ENCODE peak calls at places on chromosomes 3 and 15, in ten cellular contexts. One of them, this sample, is unnamed.

GRCh38 chr3:127799476-127800222 is 22.7 kb downstream of the MGLL start:
- DNase-seq in Peyer's patch: no peak
- DNase-seq in left ventricle myocardium superior: no peak
- DNase-seq in NCI-H1092 treated with DMSO at 0.1 percent for 48 hours: no peak
- DNase-seq in NCI-H510A treated with DMSO at 0.1 percent for 48 hours: no peak
- DNase-seq in stimulated activated CD8-positive, alpha-beta memory T cell treated with anti-CD3 and anti-CD28 coated beads, Interleukin-7, amount 100 ng/mL, for 48 hours: no peak
- DNase-seq in GM10248: no peak
- DNase-seq in stimulated activated CD4-positive, alpha-beta T cell treated with anti-CD3 and anti-CD28 coated beads, Interleukin-15, amount 100 ng/mL, for 24 hours: no peak
- DNase-seq in MM.1S: no peak
- DNase-seq in brain microvascular endothelial cell: peak
- DNase-seq in this sample: peak

GRCh38 chr15:40122239-40122638 is 13.6 kb upstream of the BMF start:
- DNase-seq in Peyer's patch: peak
- DNase-seq in left ventricle myocardium superior: no peak
- DNase-seq in NCI-H1092 treated with DMSO at 0.1 percent for 48 hours: no peak
- DNase-seq in NCI-H510A treated with DMSO at 0.1 percent for 48 hours: no peak
- DNase-seq in stimulated activated CD8-positive, alpha-beta memory T cell treated with anti-CD3 and anti-CD28 coated beads, Interleukin-7, amount 100 ng/mL, for 48 hours: no peak
- DNase-seq in GM10248: no peak
- DNase-seq in stimulated activated CD4-positive, alpha-beta T cell treated with anti-CD3 and anti-CD28 coated beads, Interleukin-15, amount 100 ng/mL, for 24 hours: no peak
- DNase-seq in MM.1S: no peak
- DNase-seq in brain microvascular endothelial cell: no peak
- DNase-seq in this sample: no peak

GRCh38 chr3:123116116-123116515 is 49.3 kb downstream of the PDIA5 start:
- DNase-seq in Peyer's patch: no peak
- DNase-seq in left ventricle myocardium superior: no peak
- DNase-seq in NCI-H1092 treated with DMSO at 0.1 percent for 48 hours: no peak
- DNase-seq in NCI-H510A treated with DMSO at 0.1 percent for 48 hours: no peak
- DNase-seq in stimulated activated CD8-positive, alpha-beta memory T cell treated with anti-CD3 and anti-CD28 coated beads, Interleukin-7, amount 100 ng/mL, for 48 hours: no peak
- DNase-seq in GM10248: no peak
- DNase-seq in stimulated activated CD4-positive, alpha-beta T cell treated with anti-CD3 and anti-CD28 coated beads, Interleukin-15, amount 100 ng/mL, for 24 hours: no peak
- DNase-seq in MM.1S: no peak
- DNase-seq in brain microvascular endothelial cell: no peak
- DNase-seq in this sample: no peak

GRCh38 chr3:52024765-52025452 is 29.2 kb upstream of the RPL29 start:
- DNase-seq in Peyer's patch: no peak
- DNase-seq in left ventricle myocardium superior: no peak
- DNase-seq in NCI-H1092 treated with DMSO at 0.1 percent for 48 hours: no peak
- DNase-seq in NCI-H510A treated with DMSO at 0.1 percent for 48 hours: no peak
- DNase-seq in stimulated activated CD8-positive, alpha-beta memory T cell treated with anti-CD3 and anti-CD28 coated beads, Interleukin-7, amount 100 ng/mL, for 48 hours: no peak
- DNase-seq in GM10248: no peak
- DNase-seq in stimulated activated CD4-positive, alpha-beta T cell treated with anti-CD3 and anti-CD28 coated beads, Interleukin-15, amount 100 ng/mL, for 24 hours: no peak
- DNase-seq in MM.1S: no peak
- DNase-seq in brain microvascular endothelial cell: no peak
- DNase-seq in this sample: no peak

GRCh38 chr3:150183619-150184425 is 213.1 kb upstream of the PFN2 start:
- DNase-seq in Peyer's patch: peak
- DNase-seq in left ventricle myocardium superior: peak
- DNase-seq in NCI-H1092 treated with DMSO at 0.1 percent for 48 hours: peak
- DNase-seq in NCI-H510A treated with DMSO at 0.1 percent for 48 hours: peak
- DNase-seq in stimulated activated CD8-positive, alpha-beta memory T cell treated with anti-CD3 and anti-CD28 coated beads, Interleukin-7, amount 100 ng/mL, for 48 hours: no peak
- DNase-seq in GM10248: peak
- DNase-seq in stimulated activated CD4-positive, alpha-beta T cell treated with anti-CD3 and anti-CD28 coated beads, Interleukin-15, amount 100 ng/mL, for 24 hours: peak
- DNase-seq in MM.1S: peak
- DNase-seq in brain microvascular endothelial cell: peak
- DNase-seq in this sample: peak

GRCh38 chr3:62159693-62160092 is 213.7 kb downstream of the FEZF2 start:
- DNase-seq in Peyer's patch: peak
- DNase-seq in left ventricle myocardium superior: peak
- DNase-seq in NCI-H1092 treated with DMSO at 0.1 percent for 48 hours: no peak
- DNase-seq in NCI-H510A treated with DMSO at 0.1 percent for 48 hours: no peak
- DNase-seq in stimulated activated CD8-positive, alpha-beta memory T cell treated with anti-CD3 and anti-CD28 coated beads, Interleukin-7, amount 100 ng/mL, for 48 hours: no peak
- DNase-seq in GM10248: no peak
- DNase-seq in stimulated activated CD4-positive, alpha-beta T cell treated with anti-CD3 and anti-CD28 coated beads, Interleukin-15, amount 100 ng/mL, for 24 hours: no peak
- DNase-seq in MM.1S: no peak
- DNase-seq in brain microvascular endothelial cell: peak
- DNase-seq in this sample: no peak

GRCh38 chr15:75672111-75672602 is 24.4 kb downstream of the SNX33 start:
- DNase-seq in Peyer's patch: no peak
- DNase-seq in left ventricle myocardium superior: no peak
- DNase-seq in NCI-H1092 treated with DMSO at 0.1 percent for 48 hours: no peak
- DNase-seq in NCI-H510A treated with DMSO at 0.1 percent for 48 hours: no peak
- DNase-seq in stimulated activated CD8-positive, alpha-beta memory T cell treated with anti-CD3 and anti-CD28 coated beads, Interleukin-7, amount 100 ng/mL, for 48 hours: no peak
- DNase-seq in GM10248: no peak
- DNase-seq in stimulated activated CD4-positive, alpha-beta T cell treated with anti-CD3 and anti-CD28 coated beads, Interleukin-15, amount 100 ng/mL, for 24 hours: no peak
- DNase-seq in MM.1S: no peak
- DNase-seq in brain microvascular endothelial cell: no peak
- DNase-seq in this sample: no peak

GRCh38 chr3:99854899-99855298 is 37.2 kb downstream of the CMSS1 start:
- DNase-seq in Peyer's patch: no peak
- DNase-seq in left ventricle myocardium superior: no peak
- DNase-seq in NCI-H1092 treated with DMSO at 0.1 percent for 48 hours: no peak
- DNase-seq in NCI-H510A treated with DMSO at 0.1 percent for 48 hours: no peak
- DNase-seq in stimulated activated CD8-positive, alpha-beta memory T cell treated with anti-CD3 and anti-CD28 coated beads, Interleukin-7, amount 100 ng/mL, for 48 hours: no peak
- DNase-seq in GM10248: no peak
- DNase-seq in stimulated activated CD4-positive, alpha-beta T cell treated with anti-CD3 and anti-CD28 coated beads, Interleukin-15, amount 100 ng/mL, for 24 hours: no peak
- DNase-seq in MM.1S: no peak
- DNase-seq in brain microvascular endothelial cell: no peak
- DNase-seq in this sample: no peak

GRCh38 chr15:57496946-57497944 is 94.5 kb upstream of the MYZAP start:
- DNase-seq in Peyer's patch: peak
- DNase-seq in left ventricle myocardium superior: peak
- DNase-seq in NCI-H1092 treated with DMSO at 0.1 percent for 48 hours: peak
- DNase-seq in NCI-H510A treated with DMSO at 0.1 percent for 48 hours: peak
- DNase-seq in stimulated activated CD8-positive, alpha-beta memory T cell treated with anti-CD3 and anti-CD28 coated beads, Interleukin-7, amount 100 ng/mL, for 48 hours: no peak
- DNase-seq in GM10248: no peak
- DNase-seq in stimulated activated CD4-positive, alpha-beta T cell treated with anti-CD3 and anti-CD28 coated beads, Interleukin-15, amount 100 ng/mL, for 24 hours: no peak
- DNase-seq in MM.1S: no peak
- DNase-seq in brain microvascular endothelial cell: no peak
- DNase-seq in this sample: no peak

GRCh38 chr3:143329567-143330164 is 210.1 kb downstream of the CHST2 start:
- DNase-seq in Peyer's patch: no peak
- DNase-seq in left ventricle myocardium superior: peak
- DNase-seq in NCI-H1092 treated with DMSO at 0.1 percent for 48 hours: no peak
- DNase-seq in NCI-H510A treated with DMSO at 0.1 percent for 48 hours: no peak
- DNase-seq in stimulated activated CD8-positive, alpha-beta memory T cell treated with anti-CD3 and anti-CD28 coated beads, Interleukin-7, amount 100 ng/mL, for 48 hours: no peak
- DNase-seq in GM10248: no peak
- DNase-seq in stimulated activated CD4-positive, alpha-beta T cell treated with anti-CD3 and anti-CD28 coated beads, Interleukin-15, amount 100 ng/mL, for 24 hours: no peak
- DNase-seq in MM.1S: no peak
- DNase-seq in brain microvascular endothelial cell: no peak
- DNase-seq in this sample: no peak

GRCh38 chr3:113719294-113719693 is 22.9 kb upstream of the USF3 start:
- DNase-seq in Peyer's patch: no peak
- DNase-seq in left ventricle myocardium superior: no peak
- DNase-seq in NCI-H1092 treated with DMSO at 0.1 percent for 48 hours: no peak
- DNase-seq in NCI-H510A treated with DMSO at 0.1 percent for 48 hours: no peak
- DNase-seq in stimulated activated CD8-positive, alpha-beta memory T cell treated with anti-CD3 and anti-CD28 coated beads, Interleukin-7, amount 100 ng/mL, for 48 hours: no peak
- DNase-seq in GM10248: no peak
- DNase-seq in stimulated activated CD4-positive, alpha-beta T cell treated with anti-CD3 and anti-CD28 coated beads, Interleukin-15, amount 100 ng/mL, for 24 hours: no peak
- DNase-seq in MM.1S: no peak
- DNase-seq in brain microvascular endothelial cell: no peak
- DNase-seq in this sample: no peak

GRCh38 chr3:24086597-24087369 is 141.7 kb downstream of the NR1D2 start:
- DNase-seq in Peyer's patch: no peak
- DNase-seq in left ventricle myocardium superior: no peak
- DNase-seq in NCI-H1092 treated with DMSO at 0.1 percent for 48 hours: peak
- DNase-seq in NCI-H510A treated with DMSO at 0.1 percent for 48 hours: peak
- DNase-seq in stimulated activated CD8-positive, alpha-beta memory T cell treated with anti-CD3 and anti-CD28 coated beads, Interleukin-7, amount 100 ng/mL, for 48 hours: no peak
- DNase-seq in GM10248: no peak
- DNase-seq in stimulated activated CD4-positive, alpha-beta T cell treated with anti-CD3 and anti-CD28 coated beads, Interleukin-15, amount 100 ng/mL, for 24 hours: no peak
- DNase-seq in MM.1S: no peak
- DNase-seq in brain microvascular endothelial cell: no peak
- DNase-seq in this sample: no peak

GRCh38 chr3:5531741-5532140 is 344.2 kb downstream of the EDEM1 start:
- DNase-seq in Peyer's patch: no peak
- DNase-seq in left ventricle myocardium superior: no peak
- DNase-seq in NCI-H1092 treated with DMSO at 0.1 percent for 48 hours: no peak
- DNase-seq in NCI-H510A treated with DMSO at 0.1 percent for 48 hours: no peak
- DNase-seq in stimulated activated CD8-positive, alpha-beta memory T cell treated with anti-CD3 and anti-CD28 coated beads, Interleukin-7, amount 100 ng/mL, for 48 hours: no peak
- DNase-seq in GM10248: no peak
- DNase-seq in stimulated activated CD4-positive, alpha-beta T cell treated with anti-CD3 and anti-CD28 coated beads, Interleukin-15, amount 100 ng/mL, for 24 hours: no peak
- DNase-seq in MM.1S: no peak
- DNase-seq in brain microvascular endothelial cell: no peak
- DNase-seq in this sample: no peak

This sample was measured in Daoy.